ENCODE peak calls at places on chromosomes 1 and 21, in five cellular contexts. One of them, this sample, is unnamed.
A peak's percentile ranks its signal among the peaks of the same experiment; 100 is the strongest.

GRCh38 chr21:28949318-28949717 is 43.4 kb downstream of the LTN1 start:
- DNase-seq in neural crest cell: no peak
- DNase-seq in HAP-1: no peak
- DNase-seq in ecto neural progenitor cell: no peak
- DNase-seq in Right ventricle myocardium inferior: no peak
- DNase-seq in this sample: no peak

GRCh38 chr1:53869454-53870117 is 20.0 kb downstream of the YIPF1 start:
- DNase-seq in neural crest cell: no peak
- DNase-seq in HAP-1: no peak
- DNase-seq in ecto neural progenitor cell: no peak
- DNase-seq in Right ventricle myocardium inferior: no peak
- DNase-seq in this sample: no peak

GRCh38 chr1:12528021-12528852 is 89.8 kb downstream of the DHRS3 start:
- DNase-seq in neural crest cell: no peak
- DNase-seq in HAP-1: no peak
- DNase-seq in ecto neural progenitor cell: no peak
- DNase-seq in Right ventricle myocardium inferior: peak; percentile 84
- DNase-seq in this sample: no peak

GRCh38 chr21:14870841-14871126 is 194.0 kb downstream of the NRIP1 start:
- DNase-seq in neural crest cell: no peak
- DNase-seq in HAP-1: no peak
- DNase-seq in ecto neural progenitor cell: no peak
- DNase-seq in Right ventricle myocardium inferior: no peak
- DNase-seq in this sample: no peak

GRCh38 chr1:244254467-244254866 is 197.2 kb downstream of the ADSS2 start:
- DNase-seq in neural crest cell: no peak
- DNase-seq in HAP-1: no peak
- DNase-seq in ecto neural progenitor cell: no peak
- DNase-seq in Right ventricle myocardium inferior: peak; percentile 87
- DNase-seq in this sample: no peak

GRCh38 chr1:54273837-54274192 is 73.8 kb downstream of the MRPL37 start:
- DNase-seq in neural crest cell: no peak
- DNase-seq in HAP-1: no peak
- DNase-seq in ecto neural progenitor cell: peak; percentile 67
- DNase-seq in Right ventricle myocardium inferior: peak; percentile 48
- DNase-seq in this sample: peak; percentile 51

GRCh38 chr21:46237474-46237873 is 8.9 kb upstream of the LSS start:
- DNase-seq in neural crest cell: no peak
- DNase-seq in HAP-1: no peak
- DNase-seq in ecto neural progenitor cell: no peak
- DNase-seq in Right ventricle myocardium inferior: no peak
- DNase-seq in this sample: no peak

GRCh38 chr1:209567788-209568187 is 15.7 kb upstream of the CAMK1G start:
- DNase-seq in neural crest cell: no peak
- DNase-seq in HAP-1: no peak
- DNase-seq in ecto neural progenitor cell: no peak
- DNase-seq in Right ventricle myocardium inferior: no peak
- DNase-seq in this sample: no peak

GRCh38 chr1:31412732-31413404 is at the start of gene SERINC2:
- DNase-seq in neural crest cell: no peak
- DNase-seq in HAP-1: no peak
- DNase-seq in ecto neural progenitor cell: no peak
- DNase-seq in Right ventricle myocardium inferior: no peak
- DNase-seq in this sample: no peak

GRCh38 chr1:37817481-37817880 is 9.5 kb upstream of the YRDC start:
- DNase-seq in neural crest cell: no peak
- DNase-seq in HAP-1: no peak
- DNase-seq in ecto neural progenitor cell: no peak
- DNase-seq in Right ventricle myocardium inferior: no peak
- DNase-seq in this sample: no peak

GRCh38 chr1:33661791-33662190 is 189.3 kb downstream of the ZSCAN20 start:
- DNase-seq in neural crest cell: no peak
- DNase-seq in HAP-1: no peak
- DNase-seq in ecto neural progenitor cell: no peak
- DNase-seq in Right ventricle myocardium inferior: no peak
- DNase-seq in this sample: no peak

GRCh38 chr1:98979463-98979862 is 25.2 kb downstream of the PLPPR5 start:
- DNase-seq in neural crest cell: no peak
- DNase-seq in HAP-1: no peak
- DNase-seq in ecto neural progenitor cell: no peak
- DNase-seq in Right ventricle myocardium inferior: no peak
- DNase-seq in this sample: no peak

GRCh38 chr1:232589809-232590741 is 39.9 kb downstream of the SIPA1L2 start:
- DNase-seq in neural crest cell: no peak
- DNase-seq in HAP-1: no peak
- DNase-seq in ecto neural progenitor cell: no peak
- DNase-seq in Right ventricle myocardium inferior: peak; percentile 67
- DNase-seq in this sample: no peak

GRCh38 chr1:44884746-44885145 is 41.7 kb upstream of the PTCH2 start:
- DNase-seq in neural crest cell: no peak
- DNase-seq in HAP-1: peak; percentile 22
- DNase-seq in ecto neural progenitor cell: no peak
- DNase-seq in Right ventricle myocardium inferior: no peak
- DNase-seq in this sample: no peak

GRCh38 chr1:73948021-73948420 is 250.0 kb downstream of the LRRIQ3 start:
- DNase-seq in neural crest cell: no peak
- DNase-seq in HAP-1: no peak
- DNase-seq in ecto neural progenitor cell: no peak
- DNase-seq in Right ventricle myocardium inferior: no peak
- DNase-seq in this sample: no peak

GRCh38 chr1:60281360-60281932 is 207.9 kb upstream of the C1orf87 start:
- DNase-seq in neural crest cell: peak; percentile 54
- DNase-seq in HAP-1: peak; percentile 71
- DNase-seq in ecto neural progenitor cell: peak; percentile 78
- DNase-seq in Right ventricle myocardium inferior: no peak
- DNase-seq in this sample: peak; percentile 75

GRCh38 chr1:243264718-243265117 is 8.9 kb downstream of the SDCCAG8 start:
- DNase-seq in neural crest cell: no peak
- DNase-seq in HAP-1: no peak
- DNase-seq in ecto neural progenitor cell: no peak
- DNase-seq in Right ventricle myocardium inferior: no peak
- DNase-seq in this sample: no peak

This sample was measured in glutamatergic neuron.